ENCODE peak calls at places on chromosomes 2 and 18, in eight cellular contexts. O is keratinocyte; U is effector memory CD4-positive, alpha-beta T cell; B is GDM1; E is NCI-H1105; M is dorsolateral prefrontal cortex; Y is fibroblast of lung; W is IMR-90. K is an unnamed sample.

GRCh38 chr2:181573140-181573736 is 83.7 kb downstream of the CERKL start:
- DNase-seq in M (no peak), U (no peak), E (peak; percentile 42), O (no peak), B (no peak), W (peak; percentile 50), Y (peak; percentile 20), K (no peak)

GRCh38 chr18:57698571-57699276 is 77.1 kb upstream of the NARS1 start:
- DNase-seq in B (no peak), M (no peak), O (no peak), U (no peak), Y (peak; percentile 74), E (no peak), W (peak; percentile 74), K (no peak)

GRCh38 chr2:15844099-15844801 is 96.1 kb upstream of the MYCN start:
- DNase-seq in O (no peak), Y (no peak), M (no peak), E (no peak), W (no peak), B (no peak), U (no peak), K (no peak)

GRCh38 chr18:31325051-31325450 is 7.1 kb downstream of the DSG1 start:
- DNase-seq in Y (peak; percentile 96), B (no peak), M (no peak), W (peak; percentile 71), O (no peak), E (no peak), U (no peak), K (no peak)

GRCh38 chr2:237558918-237559645 is 7.3 kb upstream of the PRLH start:
- DNase-seq in B (no peak), Y (peak; percentile 63), M (no peak), O (no peak), U (no peak), W (peak; percentile 51), E (peak; percentile 78), K (no peak)

GRCh38 chr18:58755304-58756010 is 84.2 kb downstream of the MALT1 start:
- DNase-seq in Y (no peak), O (no peak), M (no peak), B (no peak), U (no peak), W (no peak), E (no peak), K (no peak)

GRCh38 chr2:27408601-27409320 is 630 bp downstream of the PPM1G start:
- DNase-seq in U (no peak), W (no peak), Y (peak; percentile 3), M (no peak), O (no peak), E (no peak), B (no peak), K (no peak)

GRCh38 chr18:31500161-31500688 is 2.2 kb downstream of the DSG2 start:
- DNase-seq in Y (no peak), U (no peak), O (no peak), M (no peak), E (no peak), W (no peak), B (peak; percentile 29), K (no peak)

GRCh38 chr18:32258148-32258547 is 68.3 kb downstream of the MEP1B start:
- DNase-seq in Y (no peak), B (no peak), U (no peak), M (no peak), W (no peak), E (no peak), O (no peak), K (no peak)

GRCh38 chr2:20650412-20650879 is 452 bp downstream of the HS1BP3 start:
- DNase-seq in O (no peak), U (peak; percentile 23), W (peak; percentile 38), B (no peak), M (no peak), E (peak; percentile 43), Y (peak; percentile 38), K (peak; percentile 55)

GRCh38 chr2:141666191-141666590 is 464.6 kb downstream of the LRP1B start:
- DNase-seq in U (no peak), M (no peak), E (no peak), B (no peak), O (no peak), W (no peak), Y (no peak), K (no peak)

GRCh38 chr2:14941151-14941631 is 308.7 kb downstream of the LRATD1 start:
- DNase-seq in U (no peak), B (no peak), W (peak; percentile 11), E (no peak), Y (peak; percentile 65), O (no peak), M (peak; percentile 80), K (no peak)

GRCh38 chr18:13136689-13137040 is 81.9 kb upstream of the LDLRAD4 start:
- DNase-seq in E (no peak), W (no peak), M (no peak), O (no peak), B (no peak), U (no peak), Y (no peak), K (no peak)

GRCh38 chr2:224909885-224910517 is 132.3 kb downstream of the DOCK10 start:
- DNase-seq in U (peak; percentile 15), O (no peak), M (no peak), E (no peak), B (no peak), Y (peak; percentile 82), W (peak; percentile 73), K (no peak)

GRCh38 chr2:108594982-108595464 is 60.8 kb downstream of the LIMS1 start:
- DNase-seq in B (peak; percentile 79), W (peak; percentile 96), E (no peak), Y (peak; percentile 100), O (no peak), U (no peak), M (no peak), K (no peak)

GRCh38 chr2:221385716-221386115 is 186.4 kb downstream of the EPHA4 start:
- DNase-seq in O (no peak), M (no peak), Y (no peak), E (no peak), U (no peak), B (no peak), W (no peak), K (no peak)

GRCh38 chr18:51128533-51128932 is 68.9 kb downstream of the MEX3C start:
- DNase-seq in E (no peak), U (no peak), W (no peak), O (no peak), B (no peak), M (no peak), Y (no peak), K (no peak)

GRCh38 chr18:13611616-13612110 is 114.7 kb downstream of the FAM210A start:
- DNase-seq in E (no peak), U (no peak), M (peak; percentile 66), O (no peak), W (peak; percentile 9), Y (peak; percentile 63), B (peak; percentile 67), K (peak; percentile 49)

GRCh38 chr2:1907283-1907682 is 163.0 kb upstream of the PXDN start:
- DNase-seq in B (no peak), E (no peak), W (no peak), M (no peak), U (no peak), Y (no peak), O (no peak), K (no peak)

GRCh38 chr2:231683292-231683898 is 24.9 kb upstream of the PTMA start:
- DNase-seq in O (no peak), Y (no peak), B (no peak), W (no peak), E (peak; percentile 71), M (peak; percentile 49), U (no peak), K (no peak)

GRCh38 chr18:11830585-11830984 is 20.6 kb upstream of the CHMP1B start:
- DNase-seq in W (no peak), E (no peak), M (no peak), B (no peak), U (no peak), Y (no peak), O (no peak), K (no peak)

GRCh38 chr18:75350440-75350839 is 77.1 kb downstream of the SMIM21 start:
- DNase-seq in W (no peak), B (no peak), U (no peak), O (no peak), M (no peak), E (no peak), Y (peak; percentile 74), K (no peak)

GRCh38 chr2:12399244-12399643 is 317.5 kb upstream of the TRIB2 start:
- DNase-seq in O (no peak), U (no peak), Y (no peak), M (no peak), B (no peak), E (no peak), W (no peak), K (no peak)

GRCh38 chr2:73925853-73926492 is 707 bp upstream of the DGUOK start:
- DNase-seq in M (no peak), B (no peak), E (no peak), Y (no peak), W (no peak), U (no peak), O (peak; percentile 98), K (no peak)

GRCh38 chr18:6920099-6920955 is 190.8 kb downstream of the ARHGAP28 start:
- DNase-seq in M (no peak), Y (peak; percentile 41), O (peak; percentile 19), E (no peak), U (no peak), W (peak; percentile 68), B (peak; percentile 31), K (peak; percentile 5)

GRCh38 chr18:43271593-43272432 is 5.5 kb downstream of the SYT4 start:
- DNase-seq in Y (peak; percentile 29), W (peak; percentile 61), U (no peak), B (peak; percentile 0), O (no peak), E (peak; percentile 16), M (no peak), K (no peak)

GRCh38 chr2:233925402-233925801 is 8.2 kb downstream of the TRPM8 start:
- DNase-seq in M (no peak), W (no peak), O (no peak), E (no peak), B (no peak), Y (no peak), U (no peak), K (no peak)

GRCh38 chr2:102082591-102083586 is 59.7 kb upstream of the IL1R1 start:
- DNase-seq in O (no peak), M (no peak), W (peak; percentile 91), Y (peak; percentile 90), B (peak; percentile 44), U (no peak), E (no peak), K (no peak)

GRCh38 chr2:3633089-3633981 is 24.7 kb upstream of the ALLC start:
- DNase-seq in B (no peak), E (peak; percentile 43), O (peak; percentile 73), M (no peak), U (no peak), W (peak; percentile 81), Y (peak; percentile 32), K (no peak)

GRCh38 chr18:62912885-62913284 is 197.5 kb downstream of the PHLPP1 start:
- DNase-seq in O (no peak), W (no peak), M (no peak), E (no peak), B (no peak), Y (no peak), U (no peak), K (no peak)

GRCh38 chr2:103773884-103774283 is 1012.1 kb downstream of the TMEM182 start:
- DNase-seq in B (no peak), M (no peak), W (no peak), Y (peak; percentile 71), U (no peak), O (no peak), E (no peak), K (no peak)

GRCh38 chr2:8657423-8658062 is 24.3 kb upstream of the ID2 start:
- DNase-seq in W (no peak), Y (peak; percentile 40), U (no peak), O (no peak), M (no peak), B (peak; percentile 10), E (no peak), K (no peak)